ENCODE peak calls at places on chromosome 10, in eight cellular contexts. One of them, this sample, is unnamed.

GRCh38 chr10:30219977-30220751 is 128.9 kb downstream of the MTPAP start:
- DNase-seq in kidney: no peak
- DNase-seq in fibroblast of mammary gland: peak; percentile 54
- DNase-seq in bronchial epithelial cell: peak; percentile 88
- DNase-seq in lower leg skin: peak; percentile 21
- DNase-seq in astrocyte of the spinal cord: no peak
- DNase-seq in AG04450: no peak
- DNase-seq in HL-60: no peak
- DNase-seq in this sample: peak; percentile 69

GRCh38 chr10:86368987-86369386 is 2.4 kb upstream of the GRID1 start:
- DNase-seq in fibroblast of mammary gland: no peak
- DNase-seq in AG04450: no peak
- DNase-seq in kidney: no peak
- DNase-seq in lower leg skin: no peak
- DNase-seq in bronchial epithelial cell: no peak
- DNase-seq in astrocyte of the spinal cord: no peak
- DNase-seq in HL-60: no peak
- DNase-seq in this sample: no peak

GRCh38 chr10:15363031-15363430 is 8.1 kb downstream of the FAM171A1 start:
- DNase-seq in kidney: no peak
- DNase-seq in bronchial epithelial cell: no peak
- DNase-seq in astrocyte of the spinal cord: no peak
- DNase-seq in HL-60: no peak
- DNase-seq in fibroblast of mammary gland: no peak
- DNase-seq in AG04450: no peak
- DNase-seq in lower leg skin: no peak
- DNase-seq in this sample: peak; percentile 48

GRCh38 chr10:12389154-12389734 is 39.9 kb downstream of the CAMK1D start:
- DNase-seq in HL-60: no peak
- DNase-seq in fibroblast of mammary gland: no peak
- DNase-seq in lower leg skin: no peak
- DNase-seq in kidney: peak; percentile 74
- DNase-seq in AG04450: no peak
- DNase-seq in bronchial epithelial cell: no peak
- DNase-seq in astrocyte of the spinal cord: no peak
- DNase-seq in this sample: no peak

GRCh38 chr10:112260831-112261230 is 22.4 kb upstream of the TECTB start:
- DNase-seq in fibroblast of mammary gland: no peak
- DNase-seq in kidney: no peak
- DNase-seq in HL-60: no peak
- DNase-seq in astrocyte of the spinal cord: no peak
- DNase-seq in bronchial epithelial cell: no peak
- DNase-seq in lower leg skin: no peak
- DNase-seq in AG04450: no peak
- DNase-seq in this sample: no peak

GRCh38 chr10:78540355-78541076 is 506.9 kb downstream of the RPS24 start:
- DNase-seq in AG04450: no peak
- DNase-seq in kidney: no peak
- DNase-seq in astrocyte of the spinal cord: peak; percentile 30
- DNase-seq in HL-60: no peak
- DNase-seq in lower leg skin: no peak
- DNase-seq in fibroblast of mammary gland: peak; percentile 23
- DNase-seq in bronchial epithelial cell: peak; percentile 9
- DNase-seq in this sample: peak; percentile 41

GRCh38 chr10:74067373-74068370 is 69.8 kb downstream of the VCL start:
- DNase-seq in bronchial epithelial cell: peak; percentile 33
- DNase-seq in HL-60: peak; percentile 46
- DNase-seq in lower leg skin: no peak
- DNase-seq in AG04450: no peak
- DNase-seq in kidney: no peak
- DNase-seq in astrocyte of the spinal cord: no peak
- DNase-seq in fibroblast of mammary gland: peak; percentile 60
- DNase-seq in this sample: peak; percentile 53

GRCh38 chr10:82982110-82982608 is 1107.2 kb downstream of the NRG3 start:
- DNase-seq in kidney: no peak
- DNase-seq in fibroblast of mammary gland: peak; percentile 91
- DNase-seq in AG04450: peak; percentile 67
- DNase-seq in lower leg skin: no peak
- DNase-seq in bronchial epithelial cell: peak; percentile 56
- DNase-seq in astrocyte of the spinal cord: peak; percentile 95
- DNase-seq in HL-60: no peak
- DNase-seq in this sample: peak; percentile 74

GRCh38 chr10:79322616-79323566 is 24.4 kb upstream of the PPIF start:
- DNase-seq in bronchial epithelial cell: peak; percentile 77
- DNase-seq in kidney: peak; percentile 81
- DNase-seq in fibroblast of mammary gland: peak; percentile 83
- DNase-seq in HL-60: peak; percentile 38
- DNase-seq in lower leg skin: peak; percentile 79
- DNase-seq in AG04450: no peak
- DNase-seq in astrocyte of the spinal cord: peak; percentile 91
- DNase-seq in this sample: peak; percentile 91

GRCh38 chr10:78274491-78274890 is 240.8 kb downstream of the RPS24 start:
- DNase-seq in AG04450: no peak
- DNase-seq in kidney: no peak
- DNase-seq in bronchial epithelial cell: no peak
- DNase-seq in HL-60: no peak
- DNase-seq in fibroblast of mammary gland: no peak
- DNase-seq in astrocyte of the spinal cord: no peak
- DNase-seq in lower leg skin: no peak
- DNase-seq in this sample: no peak

GRCh38 chr10:21169271-21169670 is 272.2 kb upstream of the NEBL start:
- DNase-seq in fibroblast of mammary gland: peak; percentile 38
- DNase-seq in bronchial epithelial cell: no peak
- DNase-seq in HL-60: no peak
- DNase-seq in AG04450: no peak
- DNase-seq in kidney: no peak
- DNase-seq in astrocyte of the spinal cord: no peak
- DNase-seq in lower leg skin: no peak
- DNase-seq in this sample: no peak

GRCh38 chr10:17865351-17865750 is 56.2 kb downstream of the MRC1 start:
- DNase-seq in HL-60: no peak
- DNase-seq in fibroblast of mammary gland: no peak
- DNase-seq in AG04450: no peak
- DNase-seq in bronchial epithelial cell: no peak
- DNase-seq in astrocyte of the spinal cord: no peak
- DNase-seq in lower leg skin: no peak
- DNase-seq in kidney: no peak
- DNase-seq in this sample: peak; percentile 16

GRCh38 chr10:116053910-116054309 is 219.1 kb downstream of the GFRA1 start:
- DNase-seq in astrocyte of the spinal cord: no peak
- DNase-seq in HL-60: no peak
- DNase-seq in fibroblast of mammary gland: no peak
- DNase-seq in lower leg skin: no peak
- DNase-seq in AG04450: no peak
- DNase-seq in kidney: no peak
- DNase-seq in bronchial epithelial cell: no peak
- DNase-seq in this sample: no peak

GRCh38 chr10:128499486-128499885 is 373.3 kb upstream of the MKI67 start:
- DNase-seq in HL-60: no peak
- DNase-seq in kidney: no peak
- DNase-seq in fibroblast of mammary gland: no peak
- DNase-seq in bronchial epithelial cell: no peak
- DNase-seq in astrocyte of the spinal cord: no peak
- DNase-seq in lower leg skin: no peak
- DNase-seq in AG04450: no peak
- DNase-seq in this sample: no peak

GRCh38 chr10:130463876-130464360 is 327.7 kb downstream of the GLRX3 start:
- DNase-seq in lower leg skin: no peak
- DNase-seq in kidney: no peak
- DNase-seq in AG04450: no peak
- DNase-seq in bronchial epithelial cell: no peak
- DNase-seq in HL-60: no peak
- DNase-seq in astrocyte of the spinal cord: no peak
- DNase-seq in fibroblast of mammary gland: no peak
- DNase-seq in this sample: no peak

GRCh38 chr10:93745411-93746065 is 12.2 kb upstream of the LGI1 start:
- DNase-seq in kidney: no peak
- DNase-seq in lower leg skin: no peak
- DNase-seq in astrocyte of the spinal cord: peak; percentile 16
- DNase-seq in fibroblast of mammary gland: peak; percentile 17
- DNase-seq in AG04450: no peak
- DNase-seq in HL-60: no peak
- DNase-seq in bronchial epithelial cell: no peak
- DNase-seq in this sample: peak; percentile 26

GRCh38 chr10:87503892-87504291 is 801 bp upstream of the MINPP1 start:
- DNase-seq in HL-60: no peak
- DNase-seq in bronchial epithelial cell: peak; percentile 45
- DNase-seq in fibroblast of mammary gland: peak; percentile 64
- DNase-seq in lower leg skin: no peak
- DNase-seq in astrocyte of the spinal cord: no peak
- DNase-seq in AG04450: no peak
- DNase-seq in kidney: no peak
- DNase-seq in this sample: peak; percentile 33

GRCh38 chr10:43135064-43135463 is 3.2 kb upstream of the CSGALNACT2 start:
- DNase-seq in bronchial epithelial cell: no peak
- DNase-seq in lower leg skin: no peak
- DNase-seq in fibroblast of mammary gland: no peak
- DNase-seq in AG04450: no peak
- DNase-seq in astrocyte of the spinal cord: no peak
- DNase-seq in HL-60: no peak
- DNase-seq in kidney: no peak
- DNase-seq in this sample: no peak

GRCh38 chr10:17357781-17358180 is 96.6 kb downstream of the ST8SIA6 start:
- DNase-seq in bronchial epithelial cell: no peak
- DNase-seq in astrocyte of the spinal cord: no peak
- DNase-seq in HL-60: no peak
- DNase-seq in AG04450: no peak
- DNase-seq in kidney: no peak
- DNase-seq in lower leg skin: no peak
- DNase-seq in fibroblast of mammary gland: no peak
- DNase-seq in this sample: no peak

GRCh38 chr10:99533496-99534455 is 1.0 kb downstream of the NKX2-3 start:
- DNase-seq in kidney: no peak
- DNase-seq in astrocyte of the spinal cord: no peak
- DNase-seq in AG04450: no peak
- DNase-seq in lower leg skin: no peak
- DNase-seq in HL-60: no peak
- DNase-seq in fibroblast of mammary gland: no peak
- DNase-seq in bronchial epithelial cell: no peak
- DNase-seq in this sample: no peak

GRCh38 chr10:28796606-28797512 is 119.5 kb downstream of the BAMBI start:
- DNase-seq in bronchial epithelial cell: no peak
- DNase-seq in HL-60: no peak
- DNase-seq in lower leg skin: no peak
- DNase-seq in astrocyte of the spinal cord: peak; percentile 56
- DNase-seq in kidney: no peak
- DNase-seq in fibroblast of mammary gland: peak; percentile 72
- DNase-seq in AG04450: peak; percentile 26
- DNase-seq in this sample: peak; percentile 88

DNA sequence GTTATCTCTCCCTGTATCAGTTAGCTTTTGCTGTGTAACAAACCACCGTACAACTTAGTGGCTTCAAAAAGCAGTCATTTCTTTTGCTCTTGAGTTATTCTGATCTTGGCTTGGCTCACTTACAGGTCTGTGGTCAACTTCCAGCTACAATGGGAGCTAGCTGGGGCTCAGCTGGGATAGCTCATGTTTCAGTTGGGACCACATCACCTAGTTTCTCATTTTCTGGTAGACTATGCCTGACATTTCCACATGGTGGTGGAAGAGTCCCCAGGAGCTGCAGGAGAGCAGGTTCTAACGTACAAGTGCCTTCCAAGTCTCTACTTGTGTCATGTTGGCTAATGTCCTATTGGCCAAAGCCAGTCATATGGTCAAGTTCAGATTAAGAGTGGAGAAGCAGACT is 25.8 kb upstream of the PIP4K2A start:
- DNase-seq in bronchial epithelial cell: no peak
- DNase-seq in astrocyte of the spinal cord: peak; percentile 74
- DNase-seq in kidney: no peak
- DNase-seq in lower leg skin: no peak
- DNase-seq in AG04450: no peak
- DNase-seq in HL-60: no peak
- DNase-seq in fibroblast of mammary gland: peak; percentile 71
- DNase-seq in this sample: peak; percentile 43
- TF ChIP-seq CTCF in bronchial epithelial cell: no peak
- TF ChIP-seq CTCF in astrocyte of the spinal cord: peak; percentile 20
- TF ChIP-seq CTCF in kidney: no peak
- TF ChIP-seq CTCF in lower leg skin: no peak
- TF ChIP-seq CTCF in AG04450: no peak
- TF ChIP-seq CTCF in HL-60: no peak
- TF ChIP-seq CTCF in fibroblast of mammary gland: peak; percentile 14
- TF ChIP-seq CTCF in this sample: peak; percentile 13

GRCh38 chr10:103839513-103839864 is 15.9 kb downstream of the SH3PXD2A start:
- DNase-seq in HL-60: no peak
- DNase-seq in fibroblast of mammary gland: no peak
- DNase-seq in bronchial epithelial cell: no peak
- DNase-seq in astrocyte of the spinal cord: no peak
- DNase-seq in lower leg skin: no peak
- DNase-seq in kidney: no peak
- DNase-seq in AG04450: no peak
- DNase-seq in this sample: no peak
- H3K4me3 ChIP-seq in HL-60: no peak overlapping the region
- H3K4me3 ChIP-seq in fibroblast of mammary gland: no peak overlapping the region
- H3K4me3 ChIP-seq in bronchial epithelial cell: no peak overlapping the region
- H3K4me3 ChIP-seq in astrocyte of the spinal cord: no peak overlapping the region
- H3K4me3 ChIP-seq in lower leg skin: no peak overlapping the region
- H3K4me3 ChIP-seq in kidney: no peak overlapping the region
- H3K4me3 ChIP-seq in AG04450: no peak overlapping the region
- H3K4me3 ChIP-seq in this sample: no peak overlapping the region

GRCh38 chr10:84328303-84329093 is at the start of gene CCSER2:
- DNase-seq in bronchial epithelial cell: peak; percentile 85
- DNase-seq in astrocyte of the spinal cord: peak; percentile 95
- DNase-seq in lower leg skin: peak; percentile 94
- DNase-seq in fibroblast of mammary gland: peak; percentile 96
- DNase-seq in AG04450: peak; percentile 92
- DNase-seq in kidney: peak; percentile 99
- DNase-seq in HL-60: peak; percentile 70
- DNase-seq in this sample: peak; percentile 97
- TF ChIP-seq CTCF in bronchial epithelial cell: no peak
- TF ChIP-seq CTCF in astrocyte of the spinal cord: no peak
- TF ChIP-seq CTCF in lower leg skin: no peak
- TF ChIP-seq CTCF in fibroblast of mammary gland: no peak
- TF ChIP-seq CTCF in AG04450: no peak
- TF ChIP-seq CTCF in kidney: no peak
- TF ChIP-seq CTCF in HL-60: no peak
- TF ChIP-seq CTCF in this sample: no peak

GRCh38 chr10:124736491-124737136 is 7.6 kb downstream of the FAM53B start:
- DNase-seq in bronchial epithelial cell: peak; percentile 69
- DNase-seq in HL-60: no peak
- DNase-seq in kidney: peak; percentile 96
- DNase-seq in astrocyte of the spinal cord: peak; percentile 41
- DNase-seq in fibroblast of mammary gland: peak; percentile 52
- DNase-seq in AG04450: peak; percentile 56
- DNase-seq in lower leg skin: peak; percentile 82
- DNase-seq in this sample: peak; percentile 82

GRCh38 chr10:124737221-124737620 is 7.0 kb downstream of the FAM53B start:
- DNase-seq in bronchial epithelial cell: peak; percentile 19
- DNase-seq in astrocyte of the spinal cord: no peak
- DNase-seq in HL-60: no peak
- DNase-seq in lower leg skin: no peak
- DNase-seq in AG04450: no peak
- DNase-seq in kidney: peak; percentile 64
- DNase-seq in fibroblast of mammary gland: no peak
- DNase-seq in this sample: no peak

GRCh38 chr10:124734311-124735166 is 9.6 kb downstream of the FAM53B start:
- DNase-seq in lower leg skin: no peak
- DNase-seq in fibroblast of mammary gland: no peak
- DNase-seq in bronchial epithelial cell: no peak
- DNase-seq in HL-60: no peak
- DNase-seq in astrocyte of the spinal cord: no peak
- DNase-seq in AG04450: no peak
- DNase-seq in kidney: peak; percentile 54
- DNase-seq in this sample: no peak

GRCh38 chr10:124733566-124734245 is 10.5 kb downstream of the FAM53B start:
- DNase-seq in kidney: peak; percentile 50
- DNase-seq in fibroblast of mammary gland: no peak
- DNase-seq in HL-60: no peak
- DNase-seq in AG04450: no peak
- DNase-seq in bronchial epithelial cell: no peak
- DNase-seq in astrocyte of the spinal cord: no peak
- DNase-seq in lower leg skin: no peak
- DNase-seq in this sample: peak; percentile 33

GRCh38 chr10:124735491-124736286 is 8.5 kb downstream of the FAM53B start:
- DNase-seq in fibroblast of mammary gland: no peak
- DNase-seq in astrocyte of the spinal cord: no peak
- DNase-seq in AG04450: no peak
- DNase-seq in bronchial epithelial cell: no peak
- DNase-seq in HL-60: no peak
- DNase-seq in lower leg skin: no peak
- DNase-seq in kidney: peak; percentile 55
- DNase-seq in this sample: no peak
- H3K4me3 ChIP-seq in fibroblast of mammary gland: no peak overlapping the region
- H3K4me3 ChIP-seq in astrocyte of the spinal cord: no peak overlapping the region
- H3K4me3 ChIP-seq in AG04450: no peak overlapping the region
- H3K4me3 ChIP-seq in bronchial epithelial cell: no peak overlapping the region
- H3K4me3 ChIP-seq in HL-60: no peak overlapping the region
- H3K4me3 ChIP-seq in lower leg skin: no peak overlapping the region
- H3K4me3 ChIP-seq in kidney: peak overlapping the region; percentile 26
- H3K4me3 ChIP-seq in this sample: no peak overlapping the region

This sample was measured in choroid plexus epithelial cell.